ENCODE peak calls at places on chromosome 10, in six cellular contexts. One of them, this sample, is unnamed.

GRCh38 chr10:59971915-59972314 is 65.6 kb upstream of the CCDC6 start:
- ATAC-seq in GM12878: no peak
- ATAC-seq in A549: peak; percentile 90
- ATAC-seq in HepG2: peak; percentile 96
- ATAC-seq in K562: no peak
- ATAC-seq in upper lobe of left lung: peak; percentile 75
- ATAC-seq in this sample: peak; percentile 48

GRCh38 chr10:20494474-20494873 is 402.6 kb downstream of the NEBL start:
- ATAC-seq in GM12878: no peak
- ATAC-seq in A549: no peak
- ATAC-seq in HepG2: no peak
- ATAC-seq in K562: no peak
- ATAC-seq in upper lobe of left lung: no peak
- ATAC-seq in this sample: no peak

GRCh38 chr10:6221971-6222751 is 19.4 kb downstream of the PFKFB3 start:
- ATAC-seq in GM12878: peak; percentile 2
- ATAC-seq in A549: peak; percentile 26
- ATAC-seq in HepG2: peak; percentile 66
- ATAC-seq in K562: no peak
- ATAC-seq in upper lobe of left lung: peak; percentile 13
- ATAC-seq in this sample: no peak

GRCh38 chr10:8095962-8096361 is 41.5 kb downstream of the GATA3 start:
- ATAC-seq in GM12878: no peak
- ATAC-seq in A549: no peak
- ATAC-seq in HepG2: no peak
- ATAC-seq in K562: peak; percentile 23
- ATAC-seq in upper lobe of left lung: no peak
- ATAC-seq in this sample: no peak

GRCh38 chr10:46288601-46289206 is 1.9 kb downstream of the ANTXRL start:
- ATAC-seq in GM12878: no peak
- ATAC-seq in A549: no peak
- ATAC-seq in HepG2: no peak
- ATAC-seq in K562: no peak
- ATAC-seq in upper lobe of left lung: no peak
- ATAC-seq in this sample: no peak

GRCh38 chr10:5442056-5442989 is 30.0 kb downstream of the NET1 start:
- ATAC-seq in GM12878: peak; percentile 49
- ATAC-seq in A549: no peak
- ATAC-seq in HepG2: no peak
- ATAC-seq in K562: no peak
- ATAC-seq in upper lobe of left lung: peak; percentile 48
- ATAC-seq in this sample: no peak

GRCh38 chr10:102342958-102343357 is 52.5 kb upstream of the NFKB2 start:
- ATAC-seq in GM12878: no peak
- ATAC-seq in A549: no peak
- ATAC-seq in HepG2: no peak
- ATAC-seq in K562: no peak
- ATAC-seq in upper lobe of left lung: no peak
- ATAC-seq in this sample: no peak

GRCh38 chr10:34824870-34825269 is 9.8 kb upstream of the PARD3 start:
- ATAC-seq in GM12878: peak; percentile 85
- ATAC-seq in A549: peak; percentile 95
- ATAC-seq in HepG2: peak; percentile 95
- ATAC-seq in K562: peak; percentile 53
- ATAC-seq in upper lobe of left lung: peak; percentile 42
- ATAC-seq in this sample: no peak

GRCh38 chr10:89523274-89523673 is 12.1 kb downstream of the SLC16A12 start:
- ATAC-seq in GM12878: no peak
- ATAC-seq in A549: no peak
- ATAC-seq in HepG2: no peak
- ATAC-seq in K562: no peak
- ATAC-seq in upper lobe of left lung: no peak
- ATAC-seq in this sample: no peak

GRCh38 chr10:76887223-76888010 is 750.2 kb downstream of the KCNMA1 start:
- ATAC-seq in GM12878: peak; percentile 65
- ATAC-seq in A549: no peak
- ATAC-seq in HepG2: no peak
- ATAC-seq in K562: no peak
- ATAC-seq in upper lobe of left lung: no peak
- ATAC-seq in this sample: no peak

GRCh38 chr10:63866747-63867140 is 345.5 kb downstream of the REEP3 start:
- ATAC-seq in GM12878: peak; percentile 86
- ATAC-seq in A549: peak; percentile 85
- ATAC-seq in HepG2: peak; percentile 78
- ATAC-seq in K562: peak; percentile 74
- ATAC-seq in upper lobe of left lung: no peak
- ATAC-seq in this sample: no peak

GRCh38 chr10:32360884-32361283 is 13.9 kb upstream of the EPC1 start:
- ATAC-seq in GM12878: no peak
- ATAC-seq in A549: no peak
- ATAC-seq in HepG2: no peak
- ATAC-seq in K562: no peak
- ATAC-seq in upper lobe of left lung: no peak
- ATAC-seq in this sample: no peak

GRCh38 chr10:133276435-133277201 is at the start of gene ADAM8:
- ATAC-seq in GM12878: peak; percentile 77
- ATAC-seq in A549: no peak
- ATAC-seq in HepG2: no peak
- ATAC-seq in K562: peak; percentile 38
- ATAC-seq in upper lobe of left lung: peak; percentile 28
- ATAC-seq in this sample: no peak

GRCh38 chr10:130761896-130762295 is 549.6 kb downstream of the TCERG1L start:
- ATAC-seq in GM12878: no peak
- ATAC-seq in A549: no peak
- ATAC-seq in HepG2: no peak
- ATAC-seq in K562: no peak
- ATAC-seq in upper lobe of left lung: peak; percentile 12
- ATAC-seq in this sample: no peak

GRCh38 chr10:11089272-11089671 is 71.6 kb downstream of the CELF2 start:
- ATAC-seq in GM12878: no peak
- ATAC-seq in A549: no peak
- ATAC-seq in HepG2: no peak
- ATAC-seq in K562: no peak
- ATAC-seq in upper lobe of left lung: no peak
- ATAC-seq in this sample: no peak

GRCh38 chr10:119657725-119658124 is 6.5 kb downstream of the BAG3 start:
- ATAC-seq in GM12878: no peak
- ATAC-seq in A549: peak; percentile 51
- ATAC-seq in HepG2: peak; percentile 50
- ATAC-seq in K562: no peak
- ATAC-seq in upper lobe of left lung: no peak
- ATAC-seq in this sample: no peak

GRCh38 chr10:29033311-29033940 is 255.4 kb upstream of the LYZL1 start:
- ATAC-seq in GM12878: no peak
- ATAC-seq in A549: no peak
- ATAC-seq in HepG2: no peak
- ATAC-seq in K562: no peak
- ATAC-seq in upper lobe of left lung: no peak
- ATAC-seq in this sample: no peak

GRCh38 chr10:11319990-11320602 is 291.4 kb downstream of the USP6NL start:
- ATAC-seq in GM12878: no peak
- ATAC-seq in A549: no peak
- ATAC-seq in HepG2: no peak
- ATAC-seq in K562: no peak
- ATAC-seq in upper lobe of left lung: no peak
- ATAC-seq in this sample: no peak

GRCh38 chr10:70295321-70295720 is 11.5 kb upstream of the NPFFR1 start:
- ATAC-seq in GM12878: no peak
- ATAC-seq in A549: no peak
- ATAC-seq in HepG2: no peak
- ATAC-seq in K562: no peak
- ATAC-seq in upper lobe of left lung: no peak
- ATAC-seq in this sample: no peak

GRCh38 chr10:119478111-119479047 is 64.1 kb downstream of the RGS10 start:
- ATAC-seq in GM12878: peak; percentile 98
- ATAC-seq in A549: peak; percentile 31
- ATAC-seq in HepG2: no peak
- ATAC-seq in K562: no peak
- ATAC-seq in upper lobe of left lung: no peak
- ATAC-seq in this sample: no peak

GRCh38 chr10:69883256-69883655 is 81.5 kb downstream of the COL13A1 start:
- ATAC-seq in GM12878: peak; percentile 44
- ATAC-seq in A549: peak; percentile 80
- ATAC-seq in HepG2: peak; percentile 81
- ATAC-seq in K562: peak; percentile 64
- ATAC-seq in upper lobe of left lung: no peak
- ATAC-seq in this sample: no peak

GRCh38 chr10:100725041-100725440 is 20.3 kb upstream of the PAX2 start:
- ATAC-seq in GM12878: no peak
- ATAC-seq in A549: no peak
- ATAC-seq in HepG2: no peak
- ATAC-seq in K562: no peak
- ATAC-seq in upper lobe of left lung: no peak
- ATAC-seq in this sample: no peak

GRCh38 chr10:124865676-124866075 is 64.1 kb downstream of the ABRAXAS2 start:
- ATAC-seq in GM12878: no peak
- ATAC-seq in A549: no peak
- ATAC-seq in HepG2: no peak
- ATAC-seq in K562: no peak
- ATAC-seq in upper lobe of left lung: no peak
- ATAC-seq in this sample: no peak

GRCh38 chr10:21526952-21527633 is 1.6 kb upstream of the SKIDA1 start:
- ATAC-seq in GM12878: peak; percentile 61
- ATAC-seq in A549: peak; percentile 48
- ATAC-seq in HepG2: peak; percentile 68
- ATAC-seq in K562: peak; percentile 33
- ATAC-seq in upper lobe of left lung: peak; percentile 85
- ATAC-seq in this sample: peak; percentile 64

GRCh38 chr10:19385846-19386455 is 337.4 kb downstream of the MALRD1 start:
- ATAC-seq in GM12878: no peak
- ATAC-seq in A549: no peak
- ATAC-seq in HepG2: peak; percentile 92
- ATAC-seq in K562: no peak
- ATAC-seq in upper lobe of left lung: no peak
- ATAC-seq in this sample: no peak

DNA sequence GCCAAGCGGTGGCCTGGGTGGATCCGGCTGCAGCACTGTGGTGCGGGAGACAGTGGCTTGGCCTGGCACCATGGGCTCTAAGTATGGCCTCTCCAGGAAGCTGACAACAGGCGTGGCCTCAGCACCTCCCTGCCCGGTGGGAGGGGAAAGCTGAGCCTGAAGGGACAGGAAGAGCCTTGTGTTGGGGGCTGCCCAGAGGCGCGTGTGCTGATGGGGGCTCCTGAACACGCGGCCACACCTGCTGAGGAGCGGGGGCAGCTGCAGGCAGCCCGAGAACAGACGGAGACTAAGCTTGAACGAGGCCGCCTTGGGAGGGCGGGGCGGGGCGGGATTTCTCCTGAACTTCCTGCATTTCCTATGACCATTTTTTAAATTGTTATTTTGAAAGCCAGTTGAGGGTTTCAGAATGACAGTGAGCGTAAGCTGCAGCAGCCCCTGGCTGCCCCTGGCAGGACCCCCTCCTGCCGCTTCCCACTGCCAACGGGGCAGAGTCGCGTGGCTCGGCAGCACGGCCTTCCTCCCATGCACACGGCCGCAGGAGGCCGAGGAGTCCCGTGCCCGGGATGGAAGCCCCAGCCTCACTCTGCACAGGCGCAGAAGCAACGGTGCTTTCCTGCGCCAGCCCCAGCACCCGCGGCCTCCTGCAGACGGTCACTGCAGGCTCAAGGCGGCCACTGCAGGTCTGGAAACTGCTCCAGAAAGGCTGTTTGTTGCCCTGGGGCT is 43.2 kb downstream of the DPYSL4 start:
- ATAC-seq in GM12878: no peak
- ATAC-seq in A549: peak; percentile 22
- ATAC-seq in HepG2: no peak
- ATAC-seq in K562: peak; percentile 47
- ATAC-seq in upper lobe of left lung: peak; percentile 52
- ATAC-seq in this sample: peak; percentile 48
- H3K27ac ChIP-seq in GM12878: no peak overlapping the region
- H3K27ac ChIP-seq in A549: no peak overlapping the region
- H3K27ac ChIP-seq in HepG2: no peak overlapping the region
- H3K27ac ChIP-seq in K562: no peak overlapping the region
- H3K27ac ChIP-seq in upper lobe of left lung: peak overlapping the region; percentile 20
- H3K27ac ChIP-seq in this sample: no peak overlapping the region

GRCh38 chr10:95337354-95337753 is 46.6 kb upstream of the PDLIM1 start:
- ATAC-seq in GM12878: no peak
- ATAC-seq in A549: no peak
- ATAC-seq in HepG2: no peak
- ATAC-seq in K562: no peak
- ATAC-seq in upper lobe of left lung: no peak
- ATAC-seq in this sample: no peak
- H3K4me1 ChIP-seq in GM12878: peaks cover 4% of the 10 kb centered on the region
- H3K4me1 ChIP-seq in A549: peaks cover 19% of the 10 kb centered on the region
- H3K4me1 ChIP-seq in HepG2: peaks cover 73% of the 10 kb centered on the region
- H3K4me1 ChIP-seq in K562: peaks cover 5% of the 10 kb centered on the region
- H3K4me1 ChIP-seq in upper lobe of left lung: peaks cover 25% of the 10 kb centered on the region
- H3K4me1 ChIP-seq in this sample: peaks cover 10% of the 10 kb centered on the region

DNA sequence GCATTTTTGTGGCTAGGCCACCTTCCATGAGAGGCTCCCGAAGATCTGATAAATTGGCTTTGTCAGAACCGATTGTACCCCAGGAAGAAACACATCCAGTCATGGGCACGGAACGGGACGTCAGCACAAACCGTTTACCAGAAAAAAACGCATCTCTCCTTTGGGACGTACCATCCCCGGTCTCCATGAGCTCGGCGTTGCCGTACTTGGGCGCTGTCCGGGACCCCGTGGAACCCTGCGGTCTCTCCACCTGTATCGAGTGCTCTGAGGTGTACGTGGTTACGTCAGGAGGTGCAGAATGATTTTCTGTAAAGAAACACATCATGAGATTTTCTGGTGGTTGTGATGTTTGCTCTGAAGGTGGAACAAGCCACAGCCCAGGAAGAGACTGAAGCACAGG is 270.6 kb downstream of the DIP2C start:
- ATAC-seq in GM12878: no peak
- ATAC-seq in A549: no peak
- ATAC-seq in HepG2: no peak
- ATAC-seq in K562: no peak
- ATAC-seq in upper lobe of left lung: no peak
- ATAC-seq in this sample: no peak
- TF ChIP-seq EP300 in GM12878: no peak
- TF ChIP-seq EP300 in A549: no peak
- TF ChIP-seq EP300 in HepG2: no peak
- TF ChIP-seq EP300 in K562: no peak
- TF ChIP-seq EP300 in upper lobe of left lung: no peak
- TF ChIP-seq EP300 in this sample: no peak

GRCh38 chr10:74036474-74036873 is 38.6 kb downstream of the VCL start:
- ATAC-seq in GM12878: no peak
- ATAC-seq in A549: no peak
- ATAC-seq in HepG2: no peak
- ATAC-seq in K562: no peak
- ATAC-seq in upper lobe of left lung: no peak
- ATAC-seq in this sample: no peak

GRCh38 chr10:74035324-74035723 is 37.4 kb downstream of the VCL start:
- ATAC-seq in GM12878: no peak
- ATAC-seq in A549: peak; percentile 15
- ATAC-seq in HepG2: no peak
- ATAC-seq in K562: no peak
- ATAC-seq in upper lobe of left lung: no peak
- ATAC-seq in this sample: no peak

GRCh38 chr10:74033724-74034123 is 35.8 kb downstream of the VCL start:
- ATAC-seq in GM12878: peak; percentile 24
- ATAC-seq in A549: no peak
- ATAC-seq in HepG2: no peak
- ATAC-seq in K562: peak; percentile 14
- ATAC-seq in upper lobe of left lung: no peak
- ATAC-seq in this sample: no peak

GRCh38 chr10:74032900-74033655 is 35.2 kb downstream of the VCL start:
- ATAC-seq in GM12878: no peak
- ATAC-seq in A549: no peak
- ATAC-seq in HepG2: no peak
- ATAC-seq in K562: peak; percentile 7
- ATAC-seq in upper lobe of left lung: peak; percentile 20
- ATAC-seq in this sample: no peak

GRCh38 chr10:74034301-74034700 is 36.4 kb downstream of the VCL start:
- ATAC-seq in GM12878: peak; percentile 88
- ATAC-seq in A549: peak; percentile 7
- ATAC-seq in HepG2: no peak
- ATAC-seq in K562: no peak
- ATAC-seq in upper lobe of left lung: no peak
- ATAC-seq in this sample: no peak
- H3K27ac ChIP-seq in GM12878: no peak overlapping the region
- H3K27ac ChIP-seq in A549: no peak overlapping the region
- H3K27ac ChIP-seq in HepG2: no peak overlapping the region
- H3K27ac ChIP-seq in K562: no peak overlapping the region
- H3K27ac ChIP-seq in upper lobe of left lung: peak overlapping the region; percentile 17
- H3K27ac ChIP-seq in this sample: peak overlapping the region; percentile 34

This sample was measured in gastroesophageal sphincter.